ENCODE peak calls at places on chromosomes 2 and 18, in four cellular contexts. G is hepatocyte, C is SK-N-SH, K is psoas muscle. J is an unnamed sample.
A peak's percentile ranks its signal among the peaks of the same experiment; 100 is the strongest.

GRCh38 chr2:63853527-63854310 is 12.0 kb downstream of the UGP2 start:
- DNase-seq in C (no peak), K (no peak), G (no peak), J (no peak)

GRCh38 chr18:68623342-68623741 is 91.6 kb downstream of the TMX3 start:
- DNase-seq in K (peak; percentile 13), C (peak; percentile 72), G (peak; percentile 80), J (peak; percentile 86)

GRCh38 chr2:55995206-55995605 is 71.6 kb upstream of the EFEMP1 start:
- DNase-seq in G (no peak), K (no peak), C (no peak), J (no peak)

GRCh38 chr2:33419548-33420255 is 56.7 kb upstream of the RASGRP3 start:
- DNase-seq in K (no peak), C (no peak), G (no peak), J (no peak)

GRCh38 chr2:188721231-188721630 is 252.9 kb upstream of the COL3A1 start:
- DNase-seq in G (peak; percentile 7), C (no peak), K (no peak), J (peak; percentile 40)

GRCh38 chr2:205218056-205218455 is 464.2 kb upstream of the NRP2 start:
- DNase-seq in G (no peak), K (no peak), C (no peak), J (no peak)

GRCh38 chr2:17470855-17471641 is 47.2 kb downstream of the RAD51AP2 start:
- DNase-seq in K (no peak), G (no peak), C (peak; percentile 5), J (peak; percentile 20)

GRCh38 chr2:27954771-27955384 is 64.3 kb downstream of the BABAM2 start:
- DNase-seq in G (peak; percentile 38), C (no peak), K (peak; percentile 59), J (peak; percentile 10)

GRCh38 chr2:210022824-210023223 is 20.4 kb downstream of the RPE start:
- DNase-seq in K (no peak), C (no peak), G (no peak), J (no peak)

GRCh38 chr2:56182420-56182819 is 1.4 kb upstream of the CCDC85A start:
- DNase-seq in G (no peak), C (no peak), K (no peak), J (no peak)

GRCh38 chr2:180656455-180656847 is 324.0 kb upstream of the UBE2E3 start:
- DNase-seq in G (peak; percentile 37), K (no peak), C (no peak), J (no peak)

GRCh38 chr18:56235773-56236115 is 402.6 kb downstream of the TXNL1 start:
- DNase-seq in G (no peak), C (no peak), K (no peak), J (no peak)

GRCh38 chr18:56517181-56517580 is 121.2 kb downstream of the TXNL1 start:
- DNase-seq in K (no peak), G (no peak), C (no peak), J (no peak)

GRCh38 chr2:178282075-178282474 is 87.8 kb downstream of the OSBPL6 start:
- DNase-seq in K (no peak), G (peak; percentile 43), C (no peak), J (no peak)

GRCh38 chr2:241036397-241036963 is 38.1 kb downstream of the SNED1 start:
- DNase-seq in G (no peak), K (no peak), C (no peak), J (peak; percentile 72)

GRCh38 chr2:11254100-11254536 is 90.3 kb downstream of the ROCK2 start:
- DNase-seq in C (no peak), G (peak; percentile 39), K (no peak), J (no peak)

GRCh38 chr2:176206677-176207076 is 18.2 kb downstream of the HOXD1 start:
- DNase-seq in C (no peak), K (no peak), G (no peak), J (no peak)

GRCh38 chr2:104888489-104889245 is 34.8 kb downstream of the POU3F3 start:
- DNase-seq in G (no peak), K (no peak), C (no peak), J (no peak)

GRCh38 chr2:28895189-28895893 is 874 bp downstream of the WDR43 start:
- DNase-seq in K (peak; percentile 53), C (no peak), G (peak; percentile 65), J (peak; percentile 33)

GRCh38 chr2:54768772-54769428 is 45.4 kb downstream of the EML6 start:
- DNase-seq in G (no peak), K (no peak), C (peak; percentile 53), J (no peak)

GRCh38 chr2:131042161-131042775 is 51.0 kb downstream of the FAM168B start:
- DNase-seq in C (peak; percentile 42), K (no peak), G (no peak), J (no peak)

GRCh38 chr18:43034683-43035500 is 80.6 kb downstream of the RIT2 start:
- DNase-seq in C (no peak), K (no peak), G (peak; percentile 41), J (no peak)

GRCh38 chr18:68234115-68234514 is 480.8 kb downstream of the TMX3 start:
- DNase-seq in K (no peak), G (no peak), C (no peak), J (peak; percentile 30)

GRCh38 chr2:218961229-218961628 is 1.8 kb downstream of the CDK5R2 start:
- DNase-seq in G (no peak), C (no peak), K (no peak), J (no peak)
- H3K4me3 ChIP-seq in G (no peak overlapping the region), C (peak overlapping the region; percentile 63), K (no peak overlapping the region), J (no peak overlapping the region)

DNA sequence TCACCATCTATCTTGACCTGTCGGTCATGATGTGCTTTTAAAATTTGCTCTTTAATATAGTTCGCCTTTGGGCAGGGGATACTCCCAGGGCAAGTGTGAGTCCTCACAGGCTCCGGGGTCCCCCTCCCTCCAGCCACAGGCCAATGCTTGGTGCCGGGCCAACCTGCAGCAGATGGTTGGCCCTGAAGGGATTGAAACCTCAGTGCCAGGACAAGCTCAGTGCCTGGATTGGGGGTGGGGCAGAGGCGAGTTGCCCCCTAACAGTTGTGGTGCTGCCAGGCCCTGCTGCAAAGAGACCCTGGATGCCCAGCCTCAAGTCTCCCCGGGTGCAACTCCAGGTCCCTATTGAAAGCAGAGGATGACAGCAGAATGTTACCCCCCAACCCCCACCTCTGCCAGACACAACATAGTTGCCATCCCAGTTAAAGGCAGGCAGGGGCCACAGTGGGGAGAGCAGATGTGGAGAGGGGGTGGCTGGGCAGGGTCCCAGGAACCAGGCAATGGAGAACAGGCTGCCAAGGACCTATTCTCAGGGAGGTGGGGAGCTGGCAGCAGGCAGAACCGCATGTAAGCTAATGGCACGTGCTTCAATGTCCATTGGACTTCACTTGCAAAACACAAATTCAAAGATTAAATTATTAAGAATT is 9.6 kb upstream of the RNF103 start:
- DNase-seq in K (no peak), C (peak; percentile 21), G (no peak), J (no peak)
- H3K27ac ChIP-seq in K (no peak overlapping the region), C (peak overlapping the region; percentile 8), G (peak overlapping the region; percentile 85), J (no peak overlapping the region)

GRCh38 chr2:46974659-46975058 is 59.1 kb upstream of the MCFD2 start:
- DNase-seq in C (no peak), K (no peak), G (no peak), J (no peak)

GRCh38 chr2:46977266-46977665 is 61.7 kb upstream of the MCFD2 start:
- DNase-seq in C (no peak), G (no peak), K (no peak), J (no peak)

GRCh38 chr2:46977899-46978298 is 62.3 kb upstream of the MCFD2 start:
- DNase-seq in G (no peak), C (no peak), K (no peak), J (no peak)

GRCh38 chr2:46978696-46979095 is 63.1 kb upstream of the MCFD2 start:
- DNase-seq in G (no peak), K (no peak), C (no peak), J (no peak)

GRCh38 chr2:46976556-46976955 is 61.0 kb upstream of the MCFD2 start:
- DNase-seq in C (no peak), G (no peak), K (no peak), J (no peak)
- H3K4me3 ChIP-seq in C (no peak overlapping the region), G (no peak overlapping the region), K (no peak overlapping the region), J (no peak overlapping the region)

GRCh38 chr2:85275984-85276540 is 51.7 kb downstream of the TGOLN2 start:
- DNase-seq in C (no peak), K (no peak), G (no peak), J (no peak)
- H3K27ac ChIP-seq in C (no peak overlapping the region), K (peak overlapping the region; percentile 27), G (no peak overlapping the region), J (no peak overlapping the region)

DNA sequence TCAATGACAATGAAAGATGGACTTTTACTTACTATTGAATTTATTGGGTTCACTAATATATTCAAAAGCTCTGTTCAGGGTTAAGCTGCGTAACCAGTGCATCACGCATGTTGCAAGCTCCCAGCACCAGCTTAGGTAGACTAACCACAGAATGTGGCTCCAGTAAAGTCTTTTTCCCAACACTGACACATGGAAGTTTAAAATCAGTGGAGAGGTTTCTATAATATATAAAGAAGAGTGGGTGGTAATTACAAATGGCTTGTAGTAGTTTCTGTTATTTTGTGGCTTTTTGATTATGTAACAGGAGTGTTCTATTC is 1.9 kb downstream of the PLCL1 start:
- DNase-seq in C (no peak), K (no peak), G (no peak), J (no peak)
- H3K4me3 ChIP-seq in C (peak overlapping the region; percentile 85), K (peak overlapping the region; percentile 87), G (no peak overlapping the region), J (peak overlapping the region; percentile 85)

GRCh38 chr2:217837001-217837491 is 165.7 kb downstream of the TNS1 start:
- DNase-seq in C (peak; percentile 58), K (peak; percentile 85), G (peak; percentile 51), J (peak; percentile 87)
- H3K27ac ChIP-seq in C (peak overlapping the region; percentile 58), K (peak overlapping the region; percentile 89), G (peak overlapping the region; percentile 81), J (no peak overlapping the region)

GRCh38 chr2:236644067-236644466 is 74.4 kb downstream of the ACKR3 start:
- DNase-seq in K (no peak), C (no peak), G (no peak), J (no peak)
- H3K4me3 ChIP-seq in K (no peak overlapping the region), C (no peak overlapping the region), G (no peak overlapping the region), J (no peak overlapping the region)

J was measured in cardiac muscle cell.